ENCODE peak calls at places on chromosomes 11 and 22, in five cellular contexts. C, K, P, W and A are unnamed samples.
A peak's percentile ranks its signal among the peaks of the same experiment; 100 is the strongest.

GRCh38 chr11:2114430-2115241 is 24.6 kb downstream of the IGF2 start:
- DNase-seq in W (no peak), P (no peak), K (no peak), C (no peak), A (no peak)

GRCh38 chr11:35293034-35293433 is 126.3 kb downstream of the SLC1A2 start:
- DNase-seq in P (no peak), W (no peak), K (no peak), C (no peak), A (peak; percentile 32)

GRCh38 chr11:78228467-78228866 is 39.7 kb downstream of the USP35 start:
- DNase-seq in K (peak; percentile 41), C (peak; percentile 66), W (peak; percentile 11), P (peak; percentile 86), A (peak; percentile 74)

GRCh38 chr11:134261626-134262488 is 8.5 kb downstream of the ACAD8 start:
- DNase-seq in K (no peak), P (peak; percentile 65), W (no peak), C (peak; percentile 49), A (peak; percentile 26)

GRCh38 chr11:118689852-118690552 is 10.6 kb upstream of the TREH start:
- DNase-seq in C (peak; percentile 95), K (peak; percentile 84), W (peak; percentile 73), P (peak; percentile 97), A (peak; percentile 91)

GRCh38 chr11:35619030-35619753 is 932 bp downstream of the FJX1 start:
- DNase-seq in W (peak; percentile 44), C (peak; percentile 80), K (peak; percentile 61), P (peak; percentile 45), A (peak; percentile 65)

GRCh38 chr11:69524991-69525411 is 43.5 kb downstream of the LINC01488 start:
- DNase-seq in K (no peak), W (no peak), C (no peak), P (no peak), A (no peak)

GRCh38 chr22:46731246-46732040 is 6.6 kb downstream of the CERK start:
- DNase-seq in W (no peak), P (no peak), K (peak; percentile 27), C (peak; percentile 33), A (no peak)

GRCh38 chr11:64568041-64568571 is 22.9 kb upstream of the SLC22A12 start:
- DNase-seq in W (no peak), K (no peak), C (no peak), P (no peak), A (no peak)

GRCh38 chr11:31671681-31672080 is 139.4 kb downstream of the PAX6 start:
- DNase-seq in K (no peak), C (no peak), P (no peak), W (no peak), A (no peak)

GRCh38 chr11:132648841-132649240 is 883.5 kb downstream of the OPCML start:
- DNase-seq in K (peak; percentile 56), W (peak; percentile 52), C (no peak), P (no peak), A (no peak)

GRCh38 chr11:11486423-11486822 is 133.4 kb upstream of the CSNK2A3 start:
- DNase-seq in K (no peak), W (no peak), C (no peak), P (no peak), A (no peak)

GRCh38 chr11:11483622-11484021 is 130.6 kb upstream of the CSNK2A3 start:
- DNase-seq in P (no peak), C (peak; percentile 38), K (peak; percentile 15), W (no peak), A (no peak)

GRCh38 chr11:11482726-11483125 is 129.7 kb upstream of the CSNK2A3 start:
- DNase-seq in W (no peak), C (no peak), K (peak; percentile 5), P (no peak), A (no peak)

GRCh38 chr11:11481371-11481770 is 128.3 kb upstream of the CSNK2A3 start:
- DNase-seq in C (peak; percentile 10), W (no peak), K (no peak), P (no peak), A (no peak)

GRCh38 chr11:11486002-11486401 is 133.0 kb upstream of the CSNK2A3 start:
- DNase-seq in P (no peak), W (no peak), K (no peak), C (no peak), A (no peak)
- H3K27ac ChIP-seq in P (no peak overlapping the region), W (no peak overlapping the region), K (no peak overlapping the region), C (no peak overlapping the region), A (no peak overlapping the region)

GRCh38 chr11:79437981-79438630 is 2.7 kb downstream of the TENM4 start:
- DNase-seq in P (no peak), W (peak; percentile 61), K (peak; percentile 70), C (peak; percentile 38), A (no peak)
- H3K9ac ChIP-seq in P (no peak overlapping the region), W (peak overlapping the region; percentile 86), K (peak overlapping the region; percentile 92), C (no peak overlapping the region), A (no peak overlapping the region)

GRCh38 chr11:63491614-63492372 is 826 bp upstream of the PLAAT5 start:
- DNase-seq in P (no peak), K (peak; percentile 84), W (peak; percentile 88), C (no peak), A (no peak)
- H3K4me3 ChIP-seq in P (no peak overlapping the region), K (peak overlapping the region; percentile 57), W (peak overlapping the region; percentile 46), C (peak overlapping the region; percentile 59), A (no peak overlapping the region)

GRCh38 chr11:12685229-12685628 is 11.0 kb downstream of the TEAD1 start:
- DNase-seq in P (peak; percentile 57), K (no peak), C (peak; percentile 32), W (no peak), A (no peak)
- H3K27ac ChIP-seq in P (peak overlapping the region; percentile 85), K (peak overlapping the region; percentile 42), C (peak overlapping the region; percentile 75), W (peak overlapping the region; percentile 74), A (no peak overlapping the region)

DNA sequence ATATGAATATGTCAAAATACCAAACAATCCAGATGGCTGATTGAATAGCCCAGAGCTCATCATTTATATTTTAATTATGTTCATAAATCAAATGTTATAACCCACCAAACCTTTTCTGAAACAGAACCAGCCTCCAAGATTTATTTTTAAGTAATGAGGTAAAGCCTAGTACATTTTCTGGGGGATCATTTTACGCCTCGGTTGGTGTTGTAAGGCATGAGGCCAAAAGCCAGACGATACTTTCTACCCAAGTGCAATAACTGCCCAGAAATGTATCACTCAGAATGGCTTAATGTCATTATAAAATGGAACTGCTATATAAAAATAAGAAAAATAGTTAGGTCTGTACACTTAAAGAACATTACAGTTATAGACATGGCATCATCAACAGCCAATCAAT is 283.3 kb downstream of the CADM1 start:
- DNase-seq in C (no peak), K (no peak), P (no peak), W (no peak), A (no peak)
- H3K9ac ChIP-seq in C (no peak overlapping the region), K (no peak overlapping the region), P (no peak overlapping the region), W (no peak overlapping the region), A (peak overlapping the region; percentile 97)

GRCh38 chr11:75766449-75767227 is 1.9 kb upstream of the DGAT2 start:
- DNase-seq in P (no peak), W (no peak), C (no peak), K (no peak), A (no peak)

GRCh38 chr11:75768909-75769771 is 562 bp downstream of the DGAT2 start:
- DNase-seq in P (peak; percentile 39), C (peak; percentile 16), W (no peak), K (no peak), A (no peak)

GRCh38 chr11:75767228-75767572 is 1.4 kb upstream of the DGAT2 start:
- DNase-seq in K (no peak), P (no peak), W (no peak), C (no peak), A (no peak)

GRCh38 chr11:75768112-75768908 is at the start of gene DGAT2:
- DNase-seq in P (peak; percentile 82), W (peak; percentile 40), C (peak; percentile 90), K (peak; percentile 66), A (peak; percentile 85)

DNA sequence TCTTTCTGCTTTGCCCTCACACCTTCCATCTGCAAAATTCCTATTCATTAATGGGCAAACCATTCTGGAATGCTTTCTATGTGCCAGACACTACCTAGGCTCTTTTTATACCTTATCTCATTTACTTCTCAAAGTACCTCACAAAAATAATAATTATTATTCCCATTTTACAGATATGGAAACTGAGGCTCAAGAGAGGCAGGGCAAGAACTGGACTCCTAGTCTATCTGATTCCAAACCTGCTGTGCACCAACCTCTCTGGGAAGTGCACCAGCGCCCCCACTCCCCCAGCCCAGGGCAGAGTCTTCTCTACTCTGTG is 826 bp upstream of the DGAT2 start:
- DNase-seq in C (no peak), W (no peak), K (no peak), P (no peak), A (no peak)
- H3K4me3 ChIP-seq in C (peak overlapping the region; percentile 72), W (peak overlapping the region; percentile 51), K (no peak overlapping the region), P (peak overlapping the region; percentile 82), A (peak overlapping the region; percentile 79)

DNA sequence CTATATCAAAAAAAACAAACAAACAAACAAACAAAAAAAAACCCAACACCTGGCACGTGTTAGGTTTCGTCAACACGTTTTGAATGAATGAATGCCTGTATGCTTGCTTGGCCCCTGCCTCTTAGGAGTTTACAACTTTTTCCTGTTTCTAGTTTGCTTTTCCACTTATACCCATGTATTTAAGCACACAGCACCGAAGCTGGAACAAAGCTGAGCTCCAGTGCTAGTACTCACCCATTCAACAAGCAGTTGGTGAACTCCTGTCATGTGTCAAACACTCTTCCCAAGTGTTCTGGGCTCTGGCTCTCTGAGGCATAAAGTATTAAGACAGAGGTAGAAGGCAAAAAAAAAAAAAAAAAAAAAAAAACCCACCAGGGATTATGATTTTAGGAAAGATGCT is 599.3 kb downstream of the BUD13 start:
- DNase-seq in C (no peak), K (no peak), P (no peak), W (no peak), A (no peak)
- H3K27ac ChIP-seq in C (no peak overlapping the region), K (no peak overlapping the region), P (no peak overlapping the region), W (no peak overlapping the region), A (no peak overlapping the region)

DNA sequence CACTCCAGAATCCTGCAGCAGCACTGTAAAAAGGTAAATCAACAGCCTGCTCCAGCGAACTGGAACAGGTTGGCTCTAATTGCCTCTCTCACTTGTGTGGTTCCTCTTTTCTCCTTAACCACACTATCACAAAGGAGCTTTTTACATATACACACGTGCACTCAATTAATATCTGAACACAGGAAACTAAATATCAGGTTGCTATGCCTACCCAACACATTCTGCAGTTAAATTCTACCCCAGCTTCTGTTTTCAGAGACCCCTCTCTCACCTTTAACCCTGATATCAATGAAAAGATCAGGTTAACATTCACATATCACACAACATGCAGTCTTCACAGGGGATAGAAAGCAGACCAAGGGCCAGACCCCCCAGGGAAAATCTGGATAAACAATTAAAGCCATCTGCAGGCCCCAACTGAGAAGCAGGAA is 10.9 kb downstream of the RBFOX2 start:
- DNase-seq in W (no peak), K (no peak), C (no peak), P (no peak), A (no peak)
- H3K9ac ChIP-seq in W (no peak overlapping the region), K (no peak overlapping the region), C (no peak overlapping the region), P (no peak overlapping the region), A (no peak overlapping the region)

DNA sequence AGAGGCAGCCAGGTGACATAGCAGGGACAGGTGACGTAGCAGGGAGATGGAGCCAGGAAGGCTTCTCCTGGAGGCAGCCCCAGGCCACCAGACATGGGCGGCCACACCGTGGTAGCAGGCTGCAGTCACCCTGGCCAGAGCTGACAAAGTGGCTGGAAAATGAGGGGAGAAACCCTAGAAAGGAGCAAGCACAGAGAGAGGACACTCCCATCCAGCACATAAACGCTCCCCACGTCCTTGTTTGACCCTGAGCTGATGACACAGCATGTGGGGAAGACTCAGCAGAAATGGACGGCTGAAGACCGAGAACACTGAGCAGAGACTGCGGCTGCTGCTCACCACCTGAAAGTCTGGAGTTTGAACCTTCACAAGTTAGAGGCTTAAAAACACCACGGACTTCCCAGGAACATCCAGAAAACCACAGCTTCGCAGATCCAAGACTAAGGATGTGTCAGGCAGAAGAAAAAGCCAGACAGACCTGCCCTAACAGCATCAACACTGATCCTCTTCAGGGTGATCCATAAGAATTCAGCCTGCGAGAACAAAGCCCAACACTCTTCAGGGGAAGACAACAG is 28.7 kb downstream of the DRD4 start:
- DNase-seq in K (peak; percentile 10), W (peak; percentile 4), P (no peak), C (peak; percentile 91), A (no peak)
- H3K4me3 ChIP-seq in K (no peak overlapping the region), W (no peak overlapping the region), P (no peak overlapping the region), C (peak overlapping the region; percentile 29), A (no peak overlapping the region)